ENCODE peak calls at places on chromosome 15, in four cellular contexts. Q is lower lobe of right lung, K is breast epithelium, F is pancreas. M is an unnamed sample.

GRCh38 chr15:39785806-39786205 is 3.2 kb upstream of the FSIP1 start:
- DNase-seq in Q (no peak), K (no peak), F (no peak), M (no peak)

GRCh38 chr15:66032006-66032405 is 162.7 kb downstream of the RAB11A start:
- DNase-seq in Q (no peak), K (no peak), F (no peak), M (no peak)

GRCh38 chr15:91824256-91824655 is 29.3 kb upstream of the SLCO3A1 start:
- DNase-seq in Q (no peak), K (no peak), F (no peak), M (no peak)

GRCh38 chr15:29934251-29934650 is 112.0 kb upstream of the TJP1 start:
- DNase-seq in Q (no peak), K (no peak), F (no peak), M (no peak)

GRCh38 chr15:57060799-57061198 is 142.4 kb downstream of the TCF12 start:
- DNase-seq in Q (no peak), K (no peak), F (no peak), M (no peak)

GRCh38 chr15:58666957-58667356 is 82.5 kb downstream of the ADAM10 start:
- DNase-seq in Q (no peak), K (no peak), F (no peak), M (no peak)

GRCh38 chr15:88718731-88719130 is 79.9 kb downstream of the ISG20 start:
- DNase-seq in Q (no peak), K (no peak), F (no peak), M (no peak)

GRCh38 chr15:38853608-38854007 is 289.0 kb upstream of the RASGRP1 start:
- DNase-seq in Q (no peak), K (no peak), F (no peak), M (peak; percentile 7)

GRCh38 chr15:99307735-99308134 is 56.5 kb downstream of the LRRC28 start:
- DNase-seq in Q (no peak), K (no peak), F (no peak), M (no peak)

GRCh38 chr15:73858062-73858461 is 15.3 kb upstream of the TBC1D21 start:
- DNase-seq in Q (no peak), K (no peak), F (no peak), M (no peak)

GRCh38 chr15:100671858-100672543 is 69.6 kb downstream of the ASB7 start:
- DNase-seq in Q (no peak), K (no peak), F (no peak), M (no peak)

GRCh38 chr15:35723120-35723707 is 177.2 kb upstream of the DPH6 start:
- DNase-seq in Q (no peak), K (no peak), F (no peak), M (no peak)

GRCh38 chr15:99504823-99505551 is 60.8 kb upstream of the MEF2A start:
- DNase-seq in Q (no peak), K (no peak), F (no peak), M (no peak)

GRCh38 chr15:48850648-48851047 is 27.3 kb upstream of the EID1 start:
- DNase-seq in Q (no peak), K (no peak), F (no peak), M (no peak)

GRCh38 chr15:89374116-89375004 is 39.7 kb upstream of the POLG start:
- DNase-seq in Q (no peak), K (no peak), F (no peak), M (no peak)

GRCh38 chr15:95051881-95052280 is 820.5 kb downstream of the MCTP2 start:
- DNase-seq in Q (no peak), K (no peak), F (no peak), M (no peak)
- H3K4me3 ChIP-seq in Q (no peak overlapping the region), K (no peak overlapping the region), F (no peak overlapping the region), M (no peak overlapping the region)

DNA sequence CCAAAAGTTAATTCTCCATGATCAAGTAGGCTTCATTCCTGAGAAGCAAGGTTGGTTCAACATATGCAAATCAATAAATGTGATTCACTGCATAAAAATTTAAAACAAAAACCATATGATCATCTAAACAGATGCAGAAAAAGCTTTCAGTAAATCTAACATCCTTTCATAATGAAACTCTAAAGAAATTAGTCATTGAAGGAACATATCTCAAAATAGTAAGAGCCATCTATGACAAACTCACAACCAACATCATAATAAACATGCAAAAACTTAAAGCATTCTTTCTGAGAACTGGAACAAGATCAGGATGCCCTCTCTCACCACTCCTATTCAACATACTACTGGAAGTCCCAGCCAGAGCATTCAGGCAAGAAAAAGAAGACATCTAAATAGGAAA is 254.1 kb downstream of the AGBL1 start:
- DNase-seq in Q (no peak), K (no peak), F (no peak), M (no peak)
- H3K4me3 ChIP-seq in Q (no peak overlapping the region), K (no peak overlapping the region), F (no peak overlapping the region), M (no peak overlapping the region)

DNA sequence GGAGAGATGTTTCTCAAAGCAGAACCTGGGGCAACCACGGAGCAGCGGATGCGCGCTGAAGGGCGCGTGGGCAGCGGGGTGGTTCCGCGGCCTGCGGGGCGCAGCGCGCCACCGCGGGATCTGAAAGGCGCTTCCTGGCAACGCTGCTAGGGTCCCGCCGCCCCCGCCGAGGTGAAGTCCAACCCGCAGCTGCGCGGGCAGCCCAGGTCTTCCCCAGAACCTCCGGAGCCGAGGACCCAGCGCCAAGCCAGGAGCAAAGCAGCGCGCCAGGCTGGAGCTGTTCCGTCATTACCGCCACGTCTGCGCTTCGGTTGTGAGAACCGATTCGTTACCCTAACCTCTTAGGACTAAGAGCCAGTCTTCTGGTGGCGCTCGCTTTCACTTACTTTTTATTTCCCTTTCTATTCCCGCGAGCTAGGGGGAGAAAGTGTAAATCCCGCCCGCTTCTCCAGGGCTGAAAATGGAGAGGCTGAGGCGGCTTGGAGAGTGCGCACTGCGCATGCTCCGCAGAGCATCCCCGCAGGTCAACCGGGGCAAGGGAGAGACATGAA is 3.2 kb upstream of the GABRG3 start:
- DNase-seq in Q (no peak), K (no peak), F (no peak), M (no peak)
- H3K4me3 ChIP-seq in Q (no peak overlapping the region), K (no peak overlapping the region), F (no peak overlapping the region), M (no peak overlapping the region)

GRCh38 chr15:67065531-67066005 is at the start of gene SMAD3:
- DNase-seq in Q (peak; percentile 91), K (peak; percentile 87), F (peak; percentile 94), M (peak; percentile 54)

GRCh38 chr15:67062365-67062985 is 2.9 kb upstream of the SMAD3 start:
- DNase-seq in Q (no peak), K (no peak), F (no peak), M (no peak)

GRCh38 chr15:67064607-67065530 is 533 bp upstream of the SMAD3 start:
- DNase-seq in Q (peak; percentile 79), K (peak; percentile 64), F (peak; percentile 75), M (no peak)

GRCh38 chr15:67061811-67062348 is 3.5 kb upstream of the SMAD3 start:
- DNase-seq in Q (no peak), K (no peak), F (no peak), M (no peak)

DNA sequence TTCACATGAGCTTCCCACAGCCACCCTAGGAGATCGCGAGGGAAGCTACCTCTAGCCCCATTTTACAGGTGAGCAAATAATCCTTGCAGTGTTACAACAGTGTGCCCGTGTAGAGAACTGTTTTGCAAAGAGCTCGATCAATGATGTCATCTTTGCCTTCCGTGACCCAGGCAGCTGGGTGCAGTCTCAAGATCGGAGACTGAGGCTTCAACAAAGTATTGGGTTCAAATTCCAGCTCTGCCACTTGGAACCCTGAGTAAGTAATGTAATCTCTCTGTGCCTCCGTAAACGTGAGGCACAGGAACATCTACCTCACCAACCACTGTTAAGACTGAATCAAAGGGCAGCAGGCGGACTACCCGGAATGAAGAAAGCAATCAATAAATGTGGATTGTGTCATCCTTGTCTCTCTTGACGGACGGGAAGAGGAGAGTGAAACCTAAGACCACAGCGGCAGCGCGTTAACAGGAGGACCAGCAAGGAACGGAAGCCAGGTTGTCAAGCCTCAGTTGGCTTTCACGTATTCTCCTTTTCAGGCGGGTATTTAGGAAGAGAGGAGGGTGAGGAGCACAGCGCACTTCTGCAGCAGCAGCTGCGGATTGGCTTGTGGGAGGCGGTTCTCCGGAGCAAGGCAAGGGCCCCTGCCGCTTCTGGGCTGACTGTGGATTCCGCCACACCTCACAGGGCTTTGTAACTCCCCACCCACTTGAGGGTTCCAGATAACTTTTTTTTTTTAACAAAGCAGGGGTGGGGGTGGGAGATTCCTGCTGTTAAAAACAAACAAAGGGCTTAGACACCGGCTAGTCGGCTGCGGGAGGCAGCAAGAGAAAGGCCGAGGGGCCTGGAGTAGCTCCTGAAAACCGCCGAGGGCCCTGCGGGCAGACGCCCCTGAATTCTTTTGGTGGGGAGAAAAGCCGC is 1.5 kb upstream of the SMAD3 start:
- DNase-seq in Q (peak; percentile 67), K (no peak), F (peak; percentile 57), M (no peak)
- H3K4me3 ChIP-seq in Q (peak overlapping the region; percentile 79), K (peak overlapping the region; percentile 19), F (no peak overlapping the region), M (no peak overlapping the region)

GRCh38 chr15:85622432-85622831 is 172.3 kb downstream of the KLHL25 start:
- DNase-seq in Q (no peak), K (no peak), F (no peak), M (no peak)
- H3K4me3 ChIP-seq in Q (peak overlapping the region; percentile 54), K (peak overlapping the region; percentile 55), F (no peak overlapping the region), M (no peak overlapping the region)

GRCh38 chr15:92907880-92908279 is 7.8 kb downstream of the CHD2 start:
- DNase-seq in Q (no peak), K (no peak), F (no peak), M (no peak)

GRCh38 chr15:92906563-92907081 is 6.5 kb downstream of the CHD2 start:
- DNase-seq in Q (no peak), K (no peak), F (no peak), M (no peak)

GRCh38 chr15:92906038-92906437 is 5.9 kb downstream of the CHD2 start:
- DNase-seq in Q (no peak), K (no peak), F (no peak), M (no peak)

GRCh38 chr15:92908369-92909057 is 8.4 kb downstream of the CHD2 start:
- DNase-seq in Q (no peak), K (no peak), F (no peak), M (no peak)

DNA sequence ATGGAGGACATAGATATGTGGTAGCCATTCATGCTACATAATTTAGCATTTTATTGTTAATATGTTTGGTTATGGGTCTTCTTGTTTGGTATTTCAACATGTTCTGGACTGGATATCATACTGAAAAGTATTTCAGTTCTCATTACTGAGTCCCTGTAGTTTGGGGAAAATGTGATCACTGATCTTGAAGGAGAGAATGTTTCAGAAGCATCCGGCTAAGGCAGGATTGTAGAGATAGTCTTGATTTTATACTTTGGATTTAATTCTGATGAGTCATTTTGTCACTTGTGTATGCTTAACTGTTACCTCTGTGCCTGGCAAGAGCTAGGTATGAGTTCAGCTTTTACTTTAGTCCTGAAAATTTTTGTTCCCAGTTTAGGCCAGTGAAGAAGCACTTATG is 7.1 kb downstream of the CHD2 start:
- DNase-seq in Q (no peak), K (no peak), F (no peak), M (no peak)
- H3K4me3 ChIP-seq in Q (peak overlapping the region; percentile 1), K (no peak overlapping the region), F (no peak overlapping the region), M (no peak overlapping the region)

GRCh38 chr15:78265752-78266224 is 1.4 kb downstream of the DNAJA4 start:
- DNase-seq in Q (no peak), K (no peak), F (no peak), M (no peak)

GRCh38 chr15:78264304-78265136 is at the start of gene DNAJA4:
- DNase-seq in Q (peak; percentile 74), K (peak; percentile 64), F (peak; percentile 58), M (no peak)

GRCh38 chr15:78263907-78264303 is 457 bp upstream of the DNAJA4 start:
- DNase-seq in Q (no peak), K (no peak), F (peak; percentile 34), M (no peak)

GRCh38 chr15:78266229-78266628 is 1.9 kb downstream of the DNAJA4 start:
- DNase-seq in Q (no peak), K (no peak), F (no peak), M (no peak)

GRCh38 chr15:78265137-78265460 is 737 bp downstream of the DNAJA4 start:
- DNase-seq in Q (no peak), K (no peak), F (no peak), M (no peak)
- H3K4me3 ChIP-seq in Q (peak overlapping the region; percentile 74), K (peak overlapping the region; percentile 64), F (peak overlapping the region; percentile 59), M (no peak overlapping the region)